ENCODE peak calls at places on chromosomes 4 and X, in six cellular contexts. One of them, this sample, is unnamed.

GRCh38 chr4:10185518-10186227 is 69.1 kb upstream of the WDR1 start:
- DNase-seq in T-helper 9 cell: no peak
- DNase-seq in GM10248: no peak
- DNase-seq in NCI-H1092 treated with DMSO at 0.1 percent for 48 hours: no peak
- DNase-seq in M059J: peak
- DNase-seq in NCI-H187: no peak
- DNase-seq in this sample: no peak

GRCh38 chr4:1466034-1466960 is 60.1 kb upstream of the NKX1-1 start:
- DNase-seq in NCI-H1092 treated with DMSO at 0.1 percent for 48 hours: no peak
- DNase-seq in NCI-H187: no peak
- DNase-seq in M059J: no peak
- DNase-seq in T-helper 9 cell: no peak
- DNase-seq in GM10248: no peak
- DNase-seq in this sample: no peak

GRCh38 chr4:48490012-48490679 is at the start of gene ZAR1:
- DNase-seq in NCI-H187: no peak
- DNase-seq in T-helper 9 cell: no peak
- DNase-seq in NCI-H1092 treated with DMSO at 0.1 percent for 48 hours: peak
- DNase-seq in M059J: no peak
- DNase-seq in GM10248: no peak
- DNase-seq in this sample: no peak

GRCh38 chr4:25767877-25768475 is 94.8 kb downstream of the SEL1L3 start:
- DNase-seq in NCI-H187: peak
- DNase-seq in GM10248: no peak
- DNase-seq in T-helper 9 cell: no peak
- DNase-seq in NCI-H1092 treated with DMSO at 0.1 percent for 48 hours: peak
- DNase-seq in M059J: peak
- DNase-seq in this sample: peak

GRCh38 chr4:62135565-62136156 is 935.5 kb downstream of the ADGRL3 start:
- DNase-seq in GM10248: no peak
- DNase-seq in NCI-H1092 treated with DMSO at 0.1 percent for 48 hours: no peak
- DNase-seq in M059J: no peak
- DNase-seq in T-helper 9 cell: no peak
- DNase-seq in NCI-H187: no peak
- DNase-seq in this sample: no peak

GRCh38 chr4:40473578-40474388 is 138.7 kb downstream of the CHRNA9 start:
- DNase-seq in GM10248: peak
- DNase-seq in M059J: no peak
- DNase-seq in T-helper 9 cell: no peak
- DNase-seq in NCI-H187: no peak
- DNase-seq in NCI-H1092 treated with DMSO at 0.1 percent for 48 hours: peak
- DNase-seq in this sample: no peak

GRCh38 chr4:19592391-19592790 is 659.3 kb upstream of the SLIT2 start:
- DNase-seq in NCI-H1092 treated with DMSO at 0.1 percent for 48 hours: no peak
- DNase-seq in NCI-H187: no peak
- DNase-seq in M059J: peak
- DNase-seq in GM10248: no peak
- DNase-seq in T-helper 9 cell: no peak
- DNase-seq in this sample: no peak

GRCh38 chrX:136689441-136689840 is 41.5 kb downstream of the CD40LG start:
- DNase-seq in T-helper 9 cell: no peak
- DNase-seq in GM10248: no peak
- DNase-seq in NCI-H187: no peak
- DNase-seq in M059J: peak
- DNase-seq in NCI-H1092 treated with DMSO at 0.1 percent for 48 hours: no peak
- DNase-seq in this sample: no peak

GRCh38 chrX:48071064-48071985 is at the start of gene ZNF630:
- DNase-seq in GM10248: peak
- DNase-seq in M059J: peak
- DNase-seq in NCI-H1092 treated with DMSO at 0.1 percent for 48 hours: peak
- DNase-seq in NCI-H187: peak
- DNase-seq in T-helper 9 cell: peak
- DNase-seq in this sample: peak

GRCh38 chrX:140141444-140142029 is 176.2 kb upstream of the CXorf66 start:
- DNase-seq in NCI-H187: no peak
- DNase-seq in GM10248: peak
- DNase-seq in NCI-H1092 treated with DMSO at 0.1 percent for 48 hours: no peak
- DNase-seq in M059J: peak
- DNase-seq in T-helper 9 cell: peak
- DNase-seq in this sample: no peak

GRCh38 chr4:186724861-186725419 is 1.3 kb upstream of the FAT1 start:
- DNase-seq in GM10248: no peak
- DNase-seq in NCI-H187: no peak
- DNase-seq in T-helper 9 cell: no peak
- DNase-seq in NCI-H1092 treated with DMSO at 0.1 percent for 48 hours: peak
- DNase-seq in M059J: peak
- DNase-seq in this sample: no peak

GRCh38 chr4:3364199-3364598 is 71.4 kb downstream of the RGS12 start:
- DNase-seq in GM10248: no peak
- DNase-seq in NCI-H187: no peak
- DNase-seq in M059J: no peak
- DNase-seq in T-helper 9 cell: no peak
- DNase-seq in NCI-H1092 treated with DMSO at 0.1 percent for 48 hours: peak
- DNase-seq in this sample: peak

GRCh38 chr4:2793578-2793919 is 664 bp downstream of the SH3BP2 start:
- DNase-seq in M059J: peak
- DNase-seq in GM10248: no peak
- DNase-seq in T-helper 9 cell: no peak
- DNase-seq in NCI-H187: no peak
- DNase-seq in NCI-H1092 treated with DMSO at 0.1 percent for 48 hours: no peak
- DNase-seq in this sample: no peak

GRCh38 chr4:144732584-144733130 is 86.7 kb downstream of the HHIP start:
- DNase-seq in NCI-H187: no peak
- DNase-seq in M059J: peak
- DNase-seq in GM10248: no peak
- DNase-seq in T-helper 9 cell: no peak
- DNase-seq in NCI-H1092 treated with DMSO at 0.1 percent for 48 hours: no peak
- DNase-seq in this sample: no peak

GRCh38 chr4:36269116-36269515 is 12.3 kb upstream of the DTHD1 start:
- DNase-seq in T-helper 9 cell: peak
- DNase-seq in NCI-H1092 treated with DMSO at 0.1 percent for 48 hours: no peak
- DNase-seq in M059J: no peak
- DNase-seq in GM10248: no peak
- DNase-seq in NCI-H187: no peak
- DNase-seq in this sample: no peak

GRCh38 chr4:165631208-165631894 is 241.7 kb upstream of the TLL1 start:
- DNase-seq in T-helper 9 cell: no peak
- DNase-seq in NCI-H187: no peak
- DNase-seq in NCI-H1092 treated with DMSO at 0.1 percent for 48 hours: no peak
- DNase-seq in GM10248: no peak
- DNase-seq in M059J: no peak
- DNase-seq in this sample: no peak

GRCh38 chrX:40479777-40480318 is 100.9 kb upstream of the ATP6AP2 start:
- DNase-seq in T-helper 9 cell: no peak
- DNase-seq in M059J: peak
- DNase-seq in NCI-H187: no peak
- DNase-seq in NCI-H1092 treated with DMSO at 0.1 percent for 48 hours: no peak
- DNase-seq in GM10248: no peak
- DNase-seq in this sample: no peak

GRCh38 chrX:16870861-16871584 is 861 bp upstream of the RBBP7 start:
- DNase-seq in M059J: peak
- DNase-seq in NCI-H1092 treated with DMSO at 0.1 percent for 48 hours: peak
- DNase-seq in T-helper 9 cell: peak
- DNase-seq in NCI-H187: no peak
- DNase-seq in GM10248: no peak
- DNase-seq in this sample: peak

GRCh38 chr4:38860788-38861424 is 4.3 kb upstream of the TLR6 start:
- DNase-seq in NCI-H1092 treated with DMSO at 0.1 percent for 48 hours: peak
- DNase-seq in GM10248: peak
- DNase-seq in M059J: peak
- DNase-seq in NCI-H187: no peak
- DNase-seq in T-helper 9 cell: peak
- DNase-seq in this sample: no peak